ENCODE peak calls at places on chromosomes 6 and 20, in four cellular contexts. W is T-helper 1 cell, I is aorta, P is RCC 7860. F is an unnamed sample.

GRCh38 chr6:37913210-37913609 is 93.7 kb downstream of the ZFAND3 start:
- DNase-seq in P (no peak), W (no peak), I (no peak), F (no peak)

GRCh38 chr6:157982297-157982579 is 575 bp downstream of the SYNJ2 start:
- DNase-seq in I (peak; percentile 82), P (no peak), W (peak; percentile 26), F (no peak)

GRCh38 chr6:135883045-135883444 is 31.5 kb downstream of the PDE7B start:
- DNase-seq in P (peak; percentile 20), I (no peak), W (no peak), F (no peak)

GRCh38 chr6:15713325-15713724 is 50.5 kb upstream of the DTNBP1 start:
- DNase-seq in I (no peak), P (no peak), W (no peak), F (no peak)

GRCh38 chr20:20369353-20370086 is 1.6 kb downstream of the INSM1 start:
- DNase-seq in I (no peak), W (no peak), P (no peak), F (no peak)

GRCh38 chr20:33947709-33948295 is 45.9 kb upstream of the RALY start:
- DNase-seq in P (peak; percentile 47), I (no peak), W (peak; percentile 8), F (peak; percentile 29)

GRCh38 chr6:115514656-115515055 is 546.0 kb downstream of the FRK start:
- DNase-seq in W (no peak), I (no peak), P (no peak), F (no peak)

GRCh38 chr6:2821554-2821953 is 20.1 kb downstream of the SERPINB1 start:
- DNase-seq in I (no peak), W (no peak), P (no peak), F (no peak)

GRCh38 chr20:32433311-32434021 is 75.3 kb downstream of the ASXL1 start:
- DNase-seq in P (no peak), I (no peak), W (no peak), F (no peak)

GRCh38 chr6:167547328-167547692 is 222.4 kb downstream of the TTLL2 start:
- DNase-seq in P (no peak), I (no peak), W (no peak), F (no peak)

GRCh38 chr6:25010166-25010565 is 74.4 kb upstream of the RIPOR2 start:
- DNase-seq in W (no peak), I (no peak), P (no peak), F (no peak)

GRCh38 chr20:36579996-36580545 is 6.7 kb downstream of the TGIF2 start:
- DNase-seq in P (peak; percentile 33), I (no peak), W (no peak), F (no peak)

GRCh38 chr6:156557269-156557885 is 219.8 kb upstream of the ARID1B start:
- DNase-seq in W (no peak), P (no peak), I (no peak), F (no peak)

GRCh38 chr6:34484899-34485298 is 19.0 kb downstream of the PACSIN1 start:
- DNase-seq in I (peak; percentile 55), P (no peak), W (peak; percentile 37), F (no peak)

GRCh38 chr6:39452306-39452705 is 129.8 kb upstream of the KCNK16 start:
- DNase-seq in W (no peak), I (no peak), P (peak; percentile 88), F (no peak)

GRCh38 chr20:36967636-36968035 is 16.1 kb upstream of the SAMHD1 start:
- DNase-seq in W (no peak), I (no peak), P (no peak), F (no peak)

GRCh38 chr6:44227138-44227770 is 3.9 kb downstream of the SLC29A1 start:
- DNase-seq in I (no peak), P (no peak), W (no peak), F (no peak)

GRCh38 chr6:47743744-47744143 is 38.1 kb upstream of the OPN5 start:
- DNase-seq in P (no peak), W (no peak), I (no peak), F (no peak)

GRCh38 chr20:63568170-63568981 is 5.7 kb downstream of the HELZ2 start:
- DNase-seq in P (no peak), I (no peak), W (no peak), F (no peak)

GRCh38 chr6:34239240-34239825 is 2.7 kb downstream of the HMGA1 start:
- DNase-seq in W (no peak), P (no peak), I (peak; percentile 51), F (no peak)

GRCh38 chr20:58521763-58522162 is 6.6 kb upstream of the APCDD1L start:
- DNase-seq in P (no peak), W (no peak), I (no peak), F (no peak)